ENCODE peak calls at places on chromosomes 6 and 20, in nine cellular contexts. One of them, this sample, is unnamed. For H3K4me1, the result is how much of the 10 kb centered on the place peaks cover.

GRCh38 chr6:125019873-125020272 is 57.6 kb downstream of the RNF217 start:
- DNase-seq in tibial nerve: no peak
- DNase-seq in IMR-90: no peak
- DNase-seq in tibial artery: no peak
- DNase-seq in left ventricle myocardium inferior: no peak
- DNase-seq in A673: no peak
- DNase-seq in RWPE2: no peak
- DNase-seq in A549: no peak
- DNase-seq in pancreas: peak
- DNase-seq in this sample: no peak

GRCh38 chr6:110999634-111000270 is 17.9 kb downstream of the RPF2 start:
- DNase-seq in RWPE2: no peak
- DNase-seq in tibial nerve: no peak
- DNase-seq in A673: peak
- DNase-seq in A549: peak
- DNase-seq in pancreas: no peak
- DNase-seq in IMR-90: peak
- DNase-seq in left ventricle myocardium inferior: no peak
- DNase-seq in tibial artery: no peak
- DNase-seq in this sample: no peak

GRCh38 chr20:48205786-48206185 is 420.5 kb upstream of the SULF2 start:
- DNase-seq in pancreas: no peak
- DNase-seq in left ventricle myocardium inferior: no peak
- DNase-seq in tibial artery: no peak
- DNase-seq in tibial nerve: no peak
- DNase-seq in A673: no peak
- DNase-seq in A549: no peak
- DNase-seq in IMR-90: no peak
- DNase-seq in RWPE2: no peak
- DNase-seq in this sample: no peak

GRCh38 chr20:36792422-36792821 is 18.9 kb upstream of the DSN1 start:
- DNase-seq in tibial nerve: no peak
- DNase-seq in left ventricle myocardium inferior: no peak
- DNase-seq in A549: peak
- DNase-seq in tibial artery: no peak
- DNase-seq in IMR-90: peak
- DNase-seq in A673: peak
- DNase-seq in RWPE2: no peak
- DNase-seq in pancreas: no peak
- DNase-seq in this sample: no peak

GRCh38 chr6:107716688-107717089 is 107.4 kb downstream of the SCML4 start:
- DNase-seq in RWPE2: no peak
- DNase-seq in tibial artery: no peak
- DNase-seq in pancreas: no peak
- DNase-seq in left ventricle myocardium inferior: no peak
- DNase-seq in tibial nerve: no peak
- DNase-seq in A673: peak
- DNase-seq in IMR-90: peak
- DNase-seq in A549: peak
- DNase-seq in this sample: no peak

GRCh38 chr6:85419046-85419759 is 30.7 kb upstream of the NT5E start:
- DNase-seq in tibial nerve: no peak
- DNase-seq in left ventricle myocardium inferior: no peak
- DNase-seq in pancreas: no peak
- DNase-seq in IMR-90: no peak
- DNase-seq in RWPE2: no peak
- DNase-seq in A549: no peak
- DNase-seq in A673: no peak
- DNase-seq in tibial artery: no peak
- DNase-seq in this sample: no peak

GRCh38 chr6:26538572-26538902 is 371 bp downstream of the HMGN4 start:
- DNase-seq in IMR-90: peak
- DNase-seq in A673: no peak
- DNase-seq in A549: no peak
- DNase-seq in left ventricle myocardium inferior: no peak
- DNase-seq in tibial artery: no peak
- DNase-seq in pancreas: no peak
- DNase-seq in RWPE2: no peak
- DNase-seq in tibial nerve: no peak
- DNase-seq in this sample: no peak

GRCh38 chr20:41177636-41178035 is 40.3 kb downstream of the PLCG1 start:
- DNase-seq in A549: peak
- DNase-seq in tibial artery: peak
- DNase-seq in RWPE2: peak
- DNase-seq in tibial nerve: no peak
- DNase-seq in left ventricle myocardium inferior: no peak
- DNase-seq in A673: peak
- DNase-seq in IMR-90: peak
- DNase-seq in pancreas: no peak
- DNase-seq in this sample: peak

GRCh38 chr20:14415492-14415891 is 78.1 kb upstream of the FLRT3 start:
- DNase-seq in tibial artery: no peak
- DNase-seq in A549: no peak
- DNase-seq in A673: peak
- DNase-seq in left ventricle myocardium inferior: no peak
- DNase-seq in pancreas: no peak
- DNase-seq in RWPE2: no peak
- DNase-seq in IMR-90: no peak
- DNase-seq in tibial nerve: no peak
- DNase-seq in this sample: no peak

GRCh38 chr6:168619560-168620314 is 178.8 kb downstream of the SMOC2 start:
- DNase-seq in left ventricle myocardium inferior: no peak
- DNase-seq in RWPE2: no peak
- DNase-seq in tibial nerve: no peak
- DNase-seq in IMR-90: no peak
- DNase-seq in A673: peak
- DNase-seq in A549: no peak
- DNase-seq in tibial artery: no peak
- DNase-seq in pancreas: no peak
- DNase-seq in this sample: no peak

GRCh38 chr6:131062245-131063027 is 609 bp downstream of the EPB41L2 start:
- DNase-seq in IMR-90: no peak
- DNase-seq in RWPE2: no peak
- DNase-seq in tibial artery: no peak
- DNase-seq in A549: no peak
- DNase-seq in left ventricle myocardium inferior: no peak
- DNase-seq in tibial nerve: no peak
- DNase-seq in pancreas: no peak
- DNase-seq in A673: peak
- DNase-seq in this sample: peak

GRCh38 chr6:79713701-79714322 is 82.7 kb downstream of the SH3BGRL2 start:
- DNase-seq in IMR-90: peak
- DNase-seq in left ventricle myocardium inferior: peak
- DNase-seq in A549: peak
- DNase-seq in RWPE2: no peak
- DNase-seq in A673: peak
- DNase-seq in pancreas: no peak
- DNase-seq in tibial nerve: no peak
- DNase-seq in tibial artery: no peak
- DNase-seq in this sample: peak

GRCh38 chr20:23939063-23939462 is 49.5 kb downstream of the GGTLC1 start:
- DNase-seq in A549: no peak
- DNase-seq in tibial nerve: no peak
- DNase-seq in IMR-90: no peak
- DNase-seq in pancreas: no peak
- DNase-seq in tibial artery: no peak
- DNase-seq in left ventricle myocardium inferior: no peak
- DNase-seq in A673: no peak
- DNase-seq in RWPE2: no peak
- DNase-seq in this sample: no peak

GRCh38 chr6:39083111-39083702 is 31.8 kb downstream of the SAYSD1 start:
- DNase-seq in IMR-90: no peak
- DNase-seq in A673: no peak
- DNase-seq in tibial artery: no peak
- DNase-seq in A549: no peak
- DNase-seq in left ventricle myocardium inferior: no peak
- DNase-seq in RWPE2: no peak
- DNase-seq in pancreas: no peak
- DNase-seq in tibial nerve: no peak
- DNase-seq in this sample: no peak

GRCh38 chr20:7108929-7109328 is 341.4 kb downstream of the BMP2 start:
- DNase-seq in IMR-90: no peak
- DNase-seq in RWPE2: no peak
- DNase-seq in tibial nerve: no peak
- DNase-seq in A673: no peak
- DNase-seq in tibial artery: no peak
- DNase-seq in pancreas: no peak
- DNase-seq in left ventricle myocardium inferior: no peak
- DNase-seq in A549: no peak
- DNase-seq in this sample: no peak

GRCh38 chr6:96755096-96755495 is 82.2 kb downstream of the GPR63 start:
- DNase-seq in tibial nerve: no peak
- DNase-seq in IMR-90: no peak
- DNase-seq in pancreas: no peak
- DNase-seq in RWPE2: no peak
- DNase-seq in A549: no peak
- DNase-seq in A673: no peak
- DNase-seq in left ventricle myocardium inferior: no peak
- DNase-seq in tibial artery: no peak
- DNase-seq in this sample: no peak

GRCh38 chr20:10568032-10568431 is 105.8 kb downstream of the JAG1 start:
- DNase-seq in IMR-90: no peak
- DNase-seq in pancreas: no peak
- DNase-seq in left ventricle myocardium inferior: no peak
- DNase-seq in tibial nerve: no peak
- DNase-seq in RWPE2: no peak
- DNase-seq in A549: no peak
- DNase-seq in tibial artery: no peak
- DNase-seq in A673: no peak
- DNase-seq in this sample: no peak

GRCh38 chr6:31713991-31714684 is 1.0 kb upstream of the LY6G6D start:
- DNase-seq in A673: no peak
- DNase-seq in A549: no peak
- DNase-seq in RWPE2: no peak
- DNase-seq in tibial artery: no peak
- DNase-seq in pancreas: no peak
- DNase-seq in tibial nerve: no peak
- DNase-seq in IMR-90: no peak
- DNase-seq in left ventricle myocardium inferior: no peak
- DNase-seq in this sample: no peak

GRCh38 chr6:31712296-31712695 is 2.9 kb upstream of the LY6G6D start:
- DNase-seq in tibial nerve: no peak
- DNase-seq in tibial artery: no peak
- DNase-seq in A673: no peak
- DNase-seq in left ventricle myocardium inferior: no peak
- DNase-seq in A549: no peak
- DNase-seq in RWPE2: no peak
- DNase-seq in pancreas: no peak
- DNase-seq in IMR-90: no peak
- DNase-seq in this sample: no peak

GRCh38 chr6:31713465-31713864 is 1.7 kb upstream of the LY6G6D start:
- DNase-seq in left ventricle myocardium inferior: no peak
- DNase-seq in tibial nerve: no peak
- DNase-seq in pancreas: no peak
- DNase-seq in IMR-90: no peak
- DNase-seq in A549: no peak
- DNase-seq in A673: no peak
- DNase-seq in RWPE2: no peak
- DNase-seq in tibial artery: no peak
- DNase-seq in this sample: no peak

GRCh38 chr6:31710490-31711219 is 4.0 kb downstream of the LY6G6F start:
- DNase-seq in A673: no peak
- DNase-seq in RWPE2: no peak
- DNase-seq in tibial artery: no peak
- DNase-seq in A549: no peak
- DNase-seq in pancreas: no peak
- DNase-seq in IMR-90: no peak
- DNase-seq in left ventricle myocardium inferior: no peak
- DNase-seq in tibial nerve: no peak
- DNase-seq in this sample: no peak

GRCh38 chr6:31711233-31711632 is 3.9 kb upstream of the LY6G6D start:
- DNase-seq in RWPE2: no peak
- DNase-seq in IMR-90: no peak
- DNase-seq in left ventricle myocardium inferior: no peak
- DNase-seq in A549: no peak
- DNase-seq in tibial nerve: no peak
- DNase-seq in A673: no peak
- DNase-seq in pancreas: no peak
- DNase-seq in tibial artery: no peak
- DNase-seq in this sample: no peak
- H3K4me1 ChIP-seq in RWPE2: under half
- H3K4me1 ChIP-seq in IMR-90: under half
- H3K4me1 ChIP-seq in left ventricle myocardium inferior: under half
- H3K4me1 ChIP-seq in A549: under half
- H3K4me1 ChIP-seq in tibial nerve: under half
- H3K4me1 ChIP-seq in A673: under half
- H3K4me1 ChIP-seq in pancreas: under half
- H3K4me1 ChIP-seq in tibial artery: under half
- H3K4me1 ChIP-seq in this sample: under half

DNA sequence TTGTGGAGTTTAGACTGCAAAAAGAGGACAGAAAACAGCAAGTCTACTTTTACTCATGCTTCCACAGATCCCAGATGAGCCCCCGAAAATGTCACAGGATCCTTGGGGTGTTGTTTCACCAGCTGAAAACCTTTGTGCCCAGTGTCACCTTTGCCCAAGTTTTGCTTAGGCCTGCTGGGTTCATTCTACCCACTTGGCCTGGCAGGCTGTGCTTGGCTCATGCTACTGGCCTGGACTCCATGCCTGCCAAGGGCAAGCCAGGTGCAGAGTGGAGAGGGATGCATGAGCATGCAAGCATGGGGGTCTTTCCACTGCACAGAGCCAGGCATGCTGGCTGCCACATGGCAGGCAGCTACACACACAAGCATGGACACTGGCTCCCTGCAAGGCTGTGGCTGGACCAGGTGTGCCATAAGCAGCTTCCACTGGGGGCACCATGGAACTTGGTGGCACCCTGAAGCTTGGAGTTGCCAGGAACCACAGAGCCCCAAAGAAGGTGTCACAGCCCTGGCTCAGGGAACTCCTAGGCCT is 1082.0 kb downstream of the KHDRBS2 start:
- DNase-seq in tibial artery: no peak
- DNase-seq in A549: no peak
- DNase-seq in left ventricle myocardium inferior: no peak
- DNase-seq in pancreas: peak
- DNase-seq in RWPE2: no peak
- DNase-seq in A673: no peak
- DNase-seq in tibial nerve: no peak
- DNase-seq in IMR-90: no peak
- DNase-seq in this sample: no peak
- TF ChIP-seq CTCF in tibial artery: no peak
- TF ChIP-seq CTCF in A549: no peak
- TF ChIP-seq CTCF in left ventricle myocardium inferior: no peak
- TF ChIP-seq CTCF in pancreas: no peak
- TF ChIP-seq CTCF in RWPE2: no peak
- TF ChIP-seq CTCF in A673: no peak
- TF ChIP-seq CTCF in tibial nerve: no peak
- TF ChIP-seq CTCF in IMR-90: no peak
- TF ChIP-seq CTCF in this sample: no peak

GRCh38 chr6:20415304-20416062 is 13.8 kb downstream of the E2F3 start:
- DNase-seq in RWPE2: no peak
- DNase-seq in left ventricle myocardium inferior: no peak
- DNase-seq in A673: no peak
- DNase-seq in A549: no peak
- DNase-seq in pancreas: no peak
- DNase-seq in IMR-90: no peak
- DNase-seq in tibial nerve: no peak
- DNase-seq in tibial artery: no peak
- DNase-seq in this sample: no peak
- H3K4me3 ChIP-seq in RWPE2: no peak
- H3K4me3 ChIP-seq in left ventricle myocardium inferior: no peak
- H3K4me3 ChIP-seq in A673: no peak
- H3K4me3 ChIP-seq in A549: no peak
- H3K4me3 ChIP-seq in pancreas: no peak
- H3K4me3 ChIP-seq in IMR-90: no peak
- H3K4me3 ChIP-seq in tibial nerve: no peak
- H3K4me3 ChIP-seq in tibial artery: no peak
- H3K4me3 ChIP-seq in this sample: no peak

GRCh38 chr6:46014054-46014453 is 1.6 kb downstream of the CLIC5 start:
- DNase-seq in tibial artery: no peak
- DNase-seq in left ventricle myocardium inferior: no peak
- DNase-seq in IMR-90: no peak
- DNase-seq in pancreas: no peak
- DNase-seq in A673: no peak
- DNase-seq in tibial nerve: no peak
- DNase-seq in A549: no peak
- DNase-seq in RWPE2: no peak
- DNase-seq in this sample: no peak
- H3K4me1 ChIP-seq in tibial artery: under half
- H3K4me1 ChIP-seq in left ventricle myocardium inferior: half or more
- H3K4me1 ChIP-seq in IMR-90: under half
- H3K4me1 ChIP-seq in pancreas: under half
- H3K4me1 ChIP-seq in A673: under half
- H3K4me1 ChIP-seq in tibial nerve: under half
- H3K4me1 ChIP-seq in A549: under half
- H3K4me1 ChIP-seq in RWPE2: under half
- H3K4me1 ChIP-seq in this sample: under half

This sample was measured in psoas muscle.